ENCODE peak calls at places on chromosomes 6 and 20, in nine cellular contexts. D, W, Q, K, L, R, I, F and C are unnamed samples.

GRCh38 chr6:71387179-71387578 is 98.6 kb downstream of the OGFRL1 start:
- DNase-seq in D (no peak), L (no peak), K (no peak), F (no peak), I (peak), Q (no peak), R (no peak), W (no peak), C (no peak)

GRCh38 chr20:35750611-35751010 is 8.6 kb upstream of the RBM39 start:
- DNase-seq in F (no peak), R (no peak), W (no peak), D (no peak), Q (no peak), L (no peak), I (no peak), K (no peak), C (no peak)

GRCh38 chr20:19913927-19914614 is 103.1 kb upstream of the NAA20 start:
- DNase-seq in Q (no peak), L (no peak), F (no peak), K (no peak), W (no peak), R (no peak), I (peak), D (no peak), C (peak)

GRCh38 chr6:12886961-12887775 is 170.6 kb downstream of the PHACTR1 start:
- DNase-seq in F (no peak), K (no peak), Q (no peak), D (no peak), L (no peak), R (no peak), I (no peak), W (no peak), C (peak)

GRCh38 chr6:22884441-22884840 is 315.1 kb downstream of the HDGFL1 start:
- DNase-seq in K (no peak), F (no peak), D (no peak), R (no peak), Q (no peak), I (no peak), W (peak), L (no peak), C (no peak)

GRCh38 chr6:117449549-117450439 is 24.1 kb upstream of the ROS1 start:
- DNase-seq in Q (peak), L (peak), R (no peak), K (peak), F (peak), I (peak), D (peak), W (peak), C (peak)

GRCh38 chr6:29547573-29547972 is 12.0 kb downstream of the UBD start:
- DNase-seq in W (no peak), D (no peak), L (no peak), I (no peak), K (no peak), Q (no peak), R (no peak), F (no peak), C (no peak)

GRCh38 chr6:106300944-106301343 is 24.6 kb downstream of the ATG5 start:
- DNase-seq in F (no peak), W (no peak), R (no peak), D (no peak), K (no peak), L (no peak), Q (no peak), I (peak), C (peak)

GRCh38 chr20:5033566-5033965 is 32.3 kb upstream of the SLC23A2 start:
- DNase-seq in L (no peak), W (no peak), K (no peak), D (no peak), R (no peak), I (peak), Q (no peak), F (no peak), C (no peak)

GRCh38 chr6:54801669-54802068 is 44.9 kb upstream of the FAM83B start:
- DNase-seq in R (no peak), K (no peak), I (peak), F (no peak), D (no peak), Q (no peak), W (no peak), L (no peak), C (peak)

GRCh38 chr6:89009624-89010059 is 46.2 kb upstream of the RNGTT start:
- DNase-seq in Q (no peak), I (no peak), R (no peak), D (no peak), W (no peak), L (no peak), F (no peak), K (no peak), C (no peak)

GRCh38 chr6:154805288-154805911 is 72.2 kb downstream of the SCAF8 start:
- DNase-seq in I (peak), K (no peak), R (no peak), L (no peak), D (no peak), Q (no peak), F (no peak), W (no peak), C (peak)

GRCh38 chr20:34185766-34186620 is 55.2 kb upstream of the ASIP start:
- DNase-seq in R (no peak), F (no peak), K (no peak), D (no peak), W (no peak), Q (no peak), L (no peak), I (no peak), C (no peak)

GRCh38 chr6:136784910-136785746 is 7.1 kb downstream of the MAP3K5 start:
- DNase-seq in L (peak), D (no peak), F (no peak), I (peak), R (peak), K (peak), Q (no peak), W (no peak), C (no peak)

GRCh38 chr6:119207973-119208725 is 129.7 kb upstream of the FAM184A start:
- DNase-seq in W (no peak), K (no peak), Q (no peak), F (no peak), I (peak), L (no peak), D (no peak), R (no peak), C (no peak)

GRCh38 chr20:60087563-60088105 is 129.4 kb downstream of the CDH26 start:
- DNase-seq in F (no peak), K (no peak), I (no peak), R (peak), Q (no peak), W (no peak), D (no peak), L (no peak), C (no peak)

GRCh38 chr20:35866446-35867202 is 87.7 kb downstream of the SCAND1 start:
- DNase-seq in D (no peak), K (no peak), L (no peak), R (no peak), W (no peak), F (no peak), I (no peak), Q (no peak), C (no peak)

GRCh38 chr6:151160869-151161268 is 78.9 kb upstream of the AKAP12 start:
- DNase-seq in W (no peak), F (no peak), I (no peak), D (no peak), L (no peak), K (no peak), R (no peak), Q (no peak), C (peak)

GRCh38 chr20:49885558-49886332 is 29.6 kb downstream of the SPATA2 start:
- DNase-seq in R (peak), D (no peak), K (no peak), W (no peak), I (no peak), Q (no peak), L (no peak), F (no peak), C (peak)

GRCh38 chr6:159220093-159220492 is 50.9 kb downstream of the FNDC1 start:
- DNase-seq in Q (no peak), K (no peak), I (no peak), D (no peak), R (no peak), W (no peak), F (no peak), L (no peak), C (no peak)

GRCh38 chr6:27956941-27957340 is at the start of gene OR2B6:
- DNase-seq in F (no peak), I (no peak), K (no peak), L (no peak), D (no peak), W (no peak), R (no peak), Q (no peak), C (no peak)

GRCh38 chr20:37421988-37422387 is 76.0 kb downstream of the SRC start:
- DNase-seq in F (no peak), Q (no peak), I (no peak), R (peak), W (peak), D (no peak), L (no peak), K (no peak), C (no peak)

GRCh38 chr20:59988141-59988540 is 29.9 kb downstream of the CDH26 start:
- DNase-seq in Q (no peak), F (no peak), W (no peak), K (no peak), R (no peak), I (peak), L (no peak), D (no peak), C (peak)

GRCh38 chr6:6392214-6393068 is 72.0 kb upstream of the F13A1 start:
- DNase-seq in Q (no peak), K (no peak), R (no peak), F (no peak), I (no peak), D (no peak), W (no peak), L (no peak), C (no peak)

GRCh38 chr20:11919571-11919970 is 1.9 kb downstream of the BTBD3 start:
- DNase-seq in I (no peak), W (no peak), Q (no peak), D (no peak), L (no peak), R (no peak), F (no peak), K (no peak), C (no peak)

GRCh38 chr20:47795214-47795667 is 10.0 kb upstream of the SULF2 start:
- DNase-seq in L (no peak), K (no peak), Q (no peak), W (no peak), I (peak), D (no peak), R (no peak), F (no peak), C (peak)

GRCh38 chr6:147510949-147511590 is 2.6 kb downstream of the SAMD5 start:
- DNase-seq in F (no peak), R (no peak), L (no peak), W (no peak), Q (no peak), K (no peak), I (no peak), D (no peak), C (peak)

GRCh38 chr6:112659912-112660311 is 312.8 kb downstream of the RFPL4B start:
- DNase-seq in R (no peak), Q (no peak), D (no peak), K (no peak), W (no peak), F (no peak), I (no peak), L (no peak), C (no peak)

GRCh38 chr20:36527331-36528125 is 13.8 kb upstream of the MYL9 start:
- DNase-seq in K (no peak), F (no peak), R (no peak), I (no peak), W (no peak), Q (no peak), D (no peak), L (no peak), C (no peak)

GRCh38 chr6:170265655-170266054 is 25.2 kb downstream of the DLL1 start:
- DNase-seq in K (no peak), I (no peak), D (no peak), L (no peak), R (peak), W (no peak), F (no peak), Q (no peak), C (no peak)

GRCh38 chr6:53793318-53793975 is 1.4 kb upstream of the LRRC1 start:
- DNase-seq in I (peak), Q (peak), R (no peak), W (peak), D (no peak), F (peak), K (peak), L (peak), C (peak)

GRCh38 chr20:21507275-21508229 is 6.3 kb downstream of the NKX2-2 start:
- DNase-seq in I (no peak), F (no peak), W (no peak), D (no peak), K (no peak), R (no peak), Q (no peak), L (no peak), C (no peak)

GRCh38 chr20:15240801-15241200 is 903.4 kb upstream of the FLRT3 start:
- DNase-seq in K (no peak), W (no peak), L (no peak), D (no peak), R (no peak), F (no peak), Q (no peak), I (no peak), C (no peak)

GRCh38 chr6:111061493-111061892 is 25.8 kb upstream of the SLC16A10 start:
- DNase-seq in F (no peak), Q (no peak), D (no peak), W (no peak), K (no peak), I (peak), L (no peak), R (no peak), C (peak)

GRCh38 chr6:132832891-132833290 is 18.5 kb downstream of the RPS12 start:
- DNase-seq in Q (no peak), L (no peak), R (no peak), F (no peak), D (no peak), W (no peak), I (no peak), K (no peak), C (no peak)